ENCODE peak calls at places on chromosomes 7 and 10, in six cellular contexts. P is SJSA1, F is ascending aorta, K is uterus, Q is brain microvascular endothelial cell, E is spleen. W is an unnamed sample.

GRCh38 chr10:123860209-123860608 is 31.4 kb downstream of the CPXM2 start:
- DNase-seq in P (no peak), F (no peak), K (no peak), Q (no peak), E (no peak), W (no peak)

GRCh38 chr10:86262671-86263165 is 103.9 kb downstream of the GRID1 start:
- DNase-seq in P (no peak), F (no peak), K (no peak), Q (no peak), E (no peak), W (no peak)

GRCh38 chr7:81211617-81212016 is 292.8 kb upstream of the SEMA3C start:
- DNase-seq in P (peak; percentile 16), F (no peak), K (no peak), Q (peak; percentile 38), E (no peak), W (no peak)

GRCh38 chr7:153886506-153887391 is 165.4 kb upstream of the DPP6 start:
- DNase-seq in P (no peak), F (no peak), K (peak; percentile 33), Q (no peak), E (no peak), W (no peak)

GRCh38 chr10:13660545-13660920 is 73.8 kb downstream of the PRPF18 start:
- DNase-seq in P (no peak), F (no peak), K (no peak), Q (no peak), E (no peak), W (no peak)

GRCh38 chr7:150520145-150520544 is 5.5 kb downstream of the GIMAP7 start:
- DNase-seq in P (no peak), F (no peak), K (no peak), Q (no peak), E (no peak), W (no peak)

GRCh38 chr10:46223626-46224413 is 63.0 kb upstream of the ANTXRL start:
- DNase-seq in P (no peak), F (no peak), K (no peak), Q (no peak), E (peak; percentile 44), W (no peak)

GRCh38 chr10:85047170-85047834 is 718.9 kb downstream of the CCSER2 start:
- DNase-seq in P (no peak), F (no peak), K (no peak), Q (no peak), E (no peak), W (no peak)

GRCh38 chr7:48389977-48390376 is 218.7 kb downstream of the ABCA13 start:
- DNase-seq in P (peak; percentile 57), F (no peak), K (no peak), Q (peak; percentile 66), E (no peak), W (no peak)

GRCh38 chr10:59949608-59950007 is 43.3 kb upstream of the CCDC6 start:
- DNase-seq in P (no peak), F (no peak), K (no peak), Q (no peak), E (no peak), W (no peak)

GRCh38 chr10:84365339-84365881 is 37.0 kb downstream of the CCSER2 start:
- DNase-seq in P (no peak), F (no peak), K (no peak), Q (no peak), E (no peak), W (no peak)

GRCh38 chr10:74929197-74929596 is 102.8 kb downstream of the KAT6B start:
- DNase-seq in P (no peak), F (no peak), K (no peak), Q (peak; percentile 18), E (no peak), W (no peak)
- H3K27ac ChIP-seq in P (peak overlapping the region; percentile 58), F (peak overlapping the region; percentile 74), K (peak overlapping the region; percentile 74), Q (peak overlapping the region; percentile 42), E (no peak overlapping the region), W (peak overlapping the region; percentile 22)

GRCh38 chr7:108415821-108416536 is 40.3 kb downstream of the NRCAM start:
- DNase-seq in P (no peak), F (no peak), K (no peak), Q (peak; percentile 85), E (no peak), W (no peak)

GRCh38 chr7:108419961-108420360 is 36.3 kb downstream of the NRCAM start:
- DNase-seq in P (no peak), F (no peak), K (no peak), Q (no peak), E (no peak), W (no peak)

GRCh38 chr7:108417144-108417543 is 39.1 kb downstream of the NRCAM start:
- DNase-seq in P (no peak), F (no peak), K (no peak), Q (no peak), E (no peak), W (no peak)

GRCh38 chr7:108418941-108419340 is 37.3 kb downstream of the NRCAM start:
- DNase-seq in P (no peak), F (no peak), K (no peak), Q (no peak), E (no peak), W (no peak)

DNA sequence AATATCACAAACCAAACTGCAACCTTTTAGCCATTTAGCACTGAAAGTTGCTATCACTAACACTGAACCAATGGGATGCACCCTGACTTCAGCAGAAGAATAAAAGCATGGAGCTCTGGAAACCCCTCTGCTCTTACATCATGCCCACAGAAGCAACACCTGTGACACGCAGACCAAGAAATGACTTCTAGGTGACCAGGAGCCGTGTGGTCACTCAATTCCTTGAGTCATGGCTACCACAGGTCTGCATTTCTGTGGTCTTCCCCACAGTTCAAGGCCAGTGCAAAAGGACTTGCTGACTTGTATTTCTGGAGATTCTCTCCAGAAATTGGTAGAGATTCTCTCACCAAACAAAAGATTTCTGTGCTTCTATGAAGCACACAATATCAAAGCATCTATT is 38.3 kb downstream of the NRCAM start:
- DNase-seq in P (no peak), F (no peak), K (no peak), Q (peak; percentile 18), E (no peak), W (no peak)
- H3K27ac ChIP-seq in P (no peak overlapping the region), F (no peak overlapping the region), K (no peak overlapping the region), Q (no peak overlapping the region), E (no peak overlapping the region), W (no peak overlapping the region)

DNA sequence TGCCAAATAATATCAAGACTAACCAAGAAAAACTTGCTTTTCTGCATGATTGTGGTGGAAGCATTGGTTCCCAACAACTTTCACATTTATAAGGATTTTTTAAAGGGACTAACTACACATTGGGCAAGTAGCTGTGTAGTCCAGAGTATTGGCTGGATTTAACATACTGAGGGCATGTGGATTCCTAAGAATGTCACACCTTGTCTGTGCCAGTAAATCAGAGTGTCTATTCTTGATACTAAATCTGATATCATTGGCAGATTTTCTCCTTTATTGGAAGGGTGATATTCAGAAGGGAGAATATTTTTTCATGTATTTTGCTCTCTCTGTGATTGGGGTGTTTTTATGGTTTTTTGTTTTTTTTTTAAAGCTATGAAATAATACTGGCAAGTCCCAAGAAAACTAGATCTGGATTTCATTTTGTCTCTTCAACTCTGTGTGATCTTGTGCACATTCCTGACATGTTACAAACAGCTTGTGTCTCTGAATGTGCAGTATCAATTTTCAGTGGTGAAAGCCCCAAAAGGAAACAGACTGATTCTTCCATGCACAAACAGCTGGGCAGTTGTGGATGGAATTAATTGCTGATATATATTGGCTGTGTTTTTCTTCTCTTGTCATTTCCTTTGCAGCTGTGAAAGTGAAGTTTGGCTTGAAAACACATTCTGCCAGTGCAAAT is 67.3 kb downstream of the ADD3 start:
- DNase-seq in P (peak; percentile 65), F (no peak), K (no peak), Q (peak; percentile 84), E (no peak), W (no peak)
- H3K27ac ChIP-seq in P (peak overlapping the region; percentile 47), F (peak overlapping the region; percentile 31), K (peak overlapping the region; percentile 61), Q (peak overlapping the region; percentile 94), E (peak overlapping the region; percentile 86), W (peak overlapping the region; percentile 74)

GRCh38 chr7:619356-619840 is 99.8 kb upstream of the PDGFA start:
- DNase-seq in P (no peak), F (no peak), K (no peak), Q (no peak), E (peak; percentile 52), W (no peak)

GRCh38 chr7:620052-620451 is 100.4 kb upstream of the PDGFA start:
- DNase-seq in P (peak; percentile 28), F (no peak), K (peak; percentile 43), Q (peak; percentile 68), E (no peak), W (no peak)

GRCh38 chr7:620885-621284 is 101.2 kb upstream of the PDGFA start:
- DNase-seq in P (no peak), F (no peak), K (no peak), Q (no peak), E (no peak), W (no peak)

GRCh38 chr7:617614-618538 is 98.2 kb upstream of the PDGFA start:
- DNase-seq in P (no peak), F (no peak), K (no peak), Q (no peak), E (peak; percentile 75), W (no peak)

DNA sequence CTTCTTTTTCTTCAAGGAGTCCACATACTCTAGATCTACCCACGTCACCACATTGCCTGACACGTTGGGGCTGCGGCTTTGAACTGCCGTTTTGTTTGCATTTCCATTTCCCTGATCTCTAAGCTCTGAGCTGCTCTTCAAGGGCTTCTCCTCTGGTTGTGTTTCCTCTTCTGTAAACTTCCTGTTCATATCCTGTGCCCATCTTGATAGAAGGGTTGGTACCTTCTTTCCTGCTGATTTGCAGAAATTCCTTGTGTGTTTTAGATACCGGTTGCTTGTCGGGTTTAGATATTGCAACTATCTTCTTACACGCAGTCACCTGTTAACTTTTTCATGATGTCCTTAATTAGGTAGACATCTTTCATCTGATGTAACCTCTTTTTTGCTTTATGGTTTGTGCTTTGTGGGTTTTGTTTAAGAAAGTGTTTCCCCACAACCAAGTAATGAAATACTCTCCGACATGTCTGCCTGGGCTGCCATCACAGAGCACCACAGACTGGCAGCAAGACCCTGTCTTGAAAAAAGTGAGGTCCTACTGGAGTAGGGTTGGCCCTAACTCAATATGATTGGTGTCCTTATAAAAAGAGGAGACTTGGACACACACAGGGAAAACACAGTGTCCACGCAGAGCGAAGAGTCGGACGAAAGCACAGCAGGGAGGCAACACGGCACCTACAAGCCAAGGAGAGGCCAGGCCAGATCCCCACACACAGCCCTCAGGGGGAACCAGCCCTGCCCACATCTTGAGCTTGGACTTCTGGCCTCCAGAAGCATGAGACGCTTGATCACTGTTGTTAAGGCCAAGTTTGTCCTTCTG is 99.1 kb upstream of the PDGFA start:
- DNase-seq in P (no peak), F (no peak), K (no peak), Q (no peak), E (peak; percentile 75), W (no peak)
- H3K27ac ChIP-seq in P (no peak overlapping the region), F (no peak overlapping the region), K (no peak overlapping the region), Q (no peak overlapping the region), E (peak overlapping the region; percentile 84), W (no peak overlapping the region)

DNA sequence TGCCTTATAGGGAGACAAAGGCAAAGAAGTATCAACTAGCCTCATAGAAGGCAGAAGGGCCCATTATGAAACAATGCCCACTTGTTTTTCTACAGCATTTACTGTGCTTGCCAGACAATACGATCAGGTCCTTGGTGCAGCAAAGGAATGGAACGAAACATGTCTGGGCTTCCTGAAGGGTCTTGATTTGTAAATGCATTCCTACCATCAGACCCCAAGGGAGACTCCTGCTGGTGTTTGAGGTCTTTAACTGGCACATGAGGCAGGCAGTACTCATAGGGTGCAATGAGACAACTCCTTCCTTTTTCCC is 117.1 kb downstream of the AOAH start:
- DNase-seq in P (no peak), F (no peak), K (no peak), Q (no peak), E (no peak), W (no peak)
- H3K27ac ChIP-seq in P (no peak overlapping the region), F (no peak overlapping the region), K (no peak overlapping the region), Q (no peak overlapping the region), E (no peak overlapping the region), W (no peak overlapping the region)

W was measured in breast epithelium.